ENCODE peak calls at places on chromosomes 6 and 20, in eight cellular contexts. Y is T-helper 2 cell; T is EL; J is effector memory CD8-positive, alpha-beta T cell; P is endothelial cell of umbilical vein; M is cerebellar nuclear complex; E is amygdala; Z is activated CD4-positive, CD25-positive, alpha-beta regulatory T cell treated with anti-CD3 and anti-CD28 coated beads, Interleukin-2, amount 50 U/mL, for 16 hours. S is an unnamed sample.

GRCh38 chr6:127786109-127786508 is 114.7 kb downstream of the THEMIS start:
- DNase-seq in J (no peak), Z (no peak), M (no peak), T (no peak), E (no peak), Y (no peak), P (no peak), S (no peak)

GRCh38 chr6:34295721-34296120 is 46.9 kb upstream of the SMIM29 start:
- DNase-seq in T (no peak), J (no peak), P (no peak), Z (no peak), M (no peak), E (no peak), Y (no peak), S (no peak)

GRCh38 chr6:30075094-30075986 is at the start of gene RNF39:
- DNase-seq in Y (no peak), Z (no peak), E (no peak), J (no peak), P (no peak), T (no peak), M (no peak), S (no peak)

GRCh38 chr6:95408111-95408510 is 169.2 kb upstream of the MANEA start:
- DNase-seq in T (no peak), E (no peak), M (no peak), Y (no peak), P (no peak), J (no peak), Z (no peak), S (no peak)

GRCh38 chr20:25177890-25178321 is 17.6 kb upstream of the ENTPD6 start:
- DNase-seq in J (no peak), E (no peak), P (no peak), M (no peak), Z (no peak), Y (no peak), T (peak), S (no peak)

GRCh38 chr20:39049684-39050554 is 87.8 kb downstream of the DHX35 start:
- DNase-seq in J (peak), E (peak), Z (peak), M (peak), P (peak), Y (peak), T (peak), S (peak)

GRCh38 chr6:90268178-90268577 is 28.5 kb downstream of the BACH2 start:
- DNase-seq in M (no peak), Y (no peak), E (no peak), J (no peak), P (no peak), T (no peak), Z (no peak), S (no peak)

GRCh38 chr6:124960757-124961467 is 1.3 kb upstream of the RNF217 start:
- DNase-seq in J (no peak), Y (no peak), E (no peak), Z (no peak), T (peak), M (no peak), P (peak), S (no peak)

GRCh38 chr20:57912227-57912582 is 202.4 kb upstream of the PMEPA1 start:
- DNase-seq in Y (no peak), P (no peak), E (no peak), T (no peak), Z (no peak), M (no peak), J (no peak), S (no peak)

GRCh38 chr6:158408552-158409130 is 96.4 kb downstream of the TULP4 start:
- DNase-seq in J (no peak), Z (no peak), E (no peak), Y (no peak), P (peak), T (peak), M (no peak), S (no peak)

GRCh38 chr6:166664135-166664534 is 37.1 kb upstream of the RPS6KA2 start:
- DNase-seq in J (no peak), Z (no peak), Y (no peak), P (peak), E (no peak), T (no peak), M (no peak), S (no peak)

GRCh38 chr20:25223179-25223661 is 24.7 kb upstream of the PYGB start:
- DNase-seq in E (no peak), Z (no peak), T (peak), J (no peak), M (no peak), Y (no peak), P (peak), S (peak)

GRCh38 chr6:112691289-112691688 is 344.2 kb downstream of the RFPL4B start:
- DNase-seq in T (peak), M (no peak), E (no peak), P (peak), Y (no peak), Z (no peak), J (no peak), S (no peak)

GRCh38 chr20:31543966-31544598 is 29.8 kb downstream of the HM13 start:
- DNase-seq in Y (no peak), E (no peak), M (no peak), Z (no peak), J (no peak), T (peak), P (peak), S (no peak)

GRCh38 chr6:117624869-117625481 is 22.7 kb upstream of the GOPC start:
- DNase-seq in Y (no peak), J (no peak), T (no peak), M (no peak), E (no peak), Z (no peak), P (no peak), S (peak)

GRCh38 chr6:144289006-144289405 is 3.9 kb downstream of the UTRN start:
- DNase-seq in P (no peak), T (peak), Z (no peak), Y (no peak), M (no peak), J (no peak), E (no peak), S (no peak)

GRCh38 chr6:168737481-168737880 is 296.5 kb downstream of the SMOC2 start:
- DNase-seq in E (no peak), J (no peak), P (no peak), Z (no peak), M (no peak), Y (no peak), T (no peak), S (no peak)

GRCh38 chr6:158475344-158476302 is 84.3 kb upstream of the TMEM181 start:
- DNase-seq in P (peak), J (no peak), E (no peak), M (no peak), Z (no peak), Y (no peak), T (peak), S (no peak)

GRCh38 chr20:47814632-47815415 is 29.5 kb upstream of the SULF2 start:
- DNase-seq in P (no peak), Z (no peak), J (no peak), Y (no peak), T (no peak), M (no peak), E (no peak), S (no peak)

GRCh38 chr6:82113231-82113630 is 134.3 kb downstream of the IBTK start:
- DNase-seq in T (no peak), Z (no peak), E (no peak), Y (no peak), P (no peak), M (no peak), J (no peak), S (no peak)

GRCh38 chr20:32535953-32536823 is 48.9 kb downstream of the NOL4L start:
- DNase-seq in T (peak), E (peak), Y (peak), J (peak), Z (peak), P (no peak), M (peak), S (peak)

GRCh38 chr20:56352656-56353055 is 6.1 kb upstream of the FAM210B start:
- DNase-seq in E (no peak), Y (no peak), P (no peak), Z (no peak), J (no peak), T (peak), M (no peak), S (no peak)

GRCh38 chr6:162683135-162683534 is 44.4 kb downstream of the PRKN start:
- DNase-seq in P (no peak), M (no peak), Z (no peak), T (no peak), E (no peak), J (no peak), Y (no peak), S (no peak)

GRCh38 chr20:56391037-56391436 is 978 bp downstream of the AURKA start:
- DNase-seq in Y (no peak), J (no peak), P (peak), M (no peak), Z (no peak), T (no peak), E (no peak), S (peak)

GRCh38 chr6:32046450-32047083 is 8.4 kb downstream of the CYP21A2 start:
- DNase-seq in J (no peak), Y (no peak), P (no peak), E (no peak), M (no peak), Z (no peak), T (peak), S (peak)

GRCh38 chr6:129701721-129702455 is 8.1 kb downstream of the ARHGAP18 start:
- DNase-seq in Y (no peak), E (no peak), J (no peak), T (peak), P (no peak), M (no peak), Z (no peak), S (peak)

GRCh38 chr6:170004585-170005210 is 253.3 kb downstream of the ERMARD start:
- DNase-seq in J (no peak), E (no peak), T (no peak), M (no peak), P (no peak), Y (no peak), Z (no peak), S (no peak)

GRCh38 chr6:33977606-33978438 is 168.1 kb downstream of the GRM4 start:
- DNase-seq in M (no peak), Y (no peak), E (no peak), P (no peak), T (no peak), J (no peak), Z (no peak), S (no peak)

GRCh38 chr6:21505574-21505990 is 88.0 kb upstream of the SOX4 start:
- DNase-seq in J (no peak), Z (no peak), M (no peak), T (no peak), P (no peak), E (no peak), Y (no peak), S (no peak)

GRCh38 chr6:150099546-150099945 is 30.6 kb upstream of the ULBP3 start:
- DNase-seq in M (no peak), Y (no peak), E (no peak), Z (no peak), J (no peak), P (no peak), T (no peak), S (no peak)

GRCh38 chr20:19647992-19648391 is 110.1 kb upstream of the RIN2 start:
- DNase-seq in P (no peak), E (no peak), Y (no peak), M (no peak), Z (no peak), J (no peak), T (no peak), S (no peak)

S was measured in erythroblast.